ENCODE peak calls at places on chromosomes 13 and 19, in five cellular contexts. One of them, this sample, is unnamed.

GRCh38 chr19:4877753-4878490 is 10.5 kb upstream of the PLIN3 start:
- DNase-seq in tibial nerve: peak; percentile 21
- DNase-seq in A549: no peak
- DNase-seq in psoas muscle: peak; percentile 94
- DNase-seq in fibroblast of lung: no peak
- DNase-seq in this sample: no peak

GRCh38 chr13:43133792-43134191 is 110.4 kb downstream of the DNAJC15 start:
- DNase-seq in A549: no peak
- DNase-seq in psoas muscle: no peak
- DNase-seq in tibial nerve: no peak
- DNase-seq in fibroblast of lung: no peak
- DNase-seq in this sample: no peak

GRCh38 chr19:6100284-6100915 is 9.9 kb downstream of the RFX2 start:
- DNase-seq in fibroblast of lung: no peak
- DNase-seq in tibial nerve: no peak
- DNase-seq in psoas muscle: peak; percentile 61
- DNase-seq in A549: no peak
- DNase-seq in this sample: no peak

GRCh38 chr13:46667687-46668281 is 114.8 kb downstream of the LRCH1 start:
- DNase-seq in fibroblast of lung: no peak
- DNase-seq in psoas muscle: no peak
- DNase-seq in A549: no peak
- DNase-seq in tibial nerve: no peak
- DNase-seq in this sample: no peak

GRCh38 chr13:30191491-30192100 is 115.8 kb downstream of the KATNAL1 start:
- DNase-seq in A549: no peak
- DNase-seq in psoas muscle: no peak
- DNase-seq in tibial nerve: no peak
- DNase-seq in fibroblast of lung: peak; percentile 34
- DNase-seq in this sample: no peak

GRCh38 chr19:18865973-18866799 is 29.8 kb downstream of the CERS1 start:
- DNase-seq in A549: peak; percentile 58
- DNase-seq in psoas muscle: peak; percentile 80
- DNase-seq in tibial nerve: peak; percentile 36
- DNase-seq in fibroblast of lung: peak; percentile 39
- DNase-seq in this sample: no peak

GRCh38 chr13:112067121-112067741 is at the start of gene SOX1:
- DNase-seq in psoas muscle: no peak
- DNase-seq in tibial nerve: no peak
- DNase-seq in fibroblast of lung: peak; percentile 19
- DNase-seq in A549: no peak
- DNase-seq in this sample: no peak

GRCh38 chr19:13764821-13765394 is 586 bp downstream of the MRI1 start:
- DNase-seq in fibroblast of lung: no peak
- DNase-seq in psoas muscle: peak; percentile 60
- DNase-seq in tibial nerve: no peak
- DNase-seq in A549: no peak
- DNase-seq in this sample: no peak

GRCh38 chr13:24261566-24261965 is 47.8 kb upstream of the C1QTNF9 start:
- DNase-seq in A549: no peak
- DNase-seq in tibial nerve: no peak
- DNase-seq in psoas muscle: no peak
- DNase-seq in fibroblast of lung: no peak
- DNase-seq in this sample: no peak

GRCh38 chr19:28726533-28726932 is 486.4 kb downstream of the UQCRFS1 start:
- DNase-seq in tibial nerve: no peak
- DNase-seq in A549: no peak
- DNase-seq in fibroblast of lung: no peak
- DNase-seq in psoas muscle: no peak
- DNase-seq in this sample: no peak

GRCh38 chr19:5002143-5002542 is 33.2 kb downstream of the KDM4B start:
- DNase-seq in psoas muscle: no peak
- DNase-seq in A549: no peak
- DNase-seq in tibial nerve: no peak
- DNase-seq in fibroblast of lung: peak; percentile 82
- DNase-seq in this sample: no peak

GRCh38 chr13:111210945-111211469 is 95.9 kb downstream of the ARHGEF7 start:
- DNase-seq in tibial nerve: no peak
- DNase-seq in psoas muscle: no peak
- DNase-seq in fibroblast of lung: no peak
- DNase-seq in A549: no peak
- DNase-seq in this sample: no peak

GRCh38 chr13:49587311-49587847 is 2.0 kb upstream of the RCBTB1 start:
- DNase-seq in tibial nerve: no peak
- DNase-seq in fibroblast of lung: peak; percentile 47
- DNase-seq in A549: no peak
- DNase-seq in psoas muscle: no peak
- DNase-seq in this sample: peak; percentile 88

GRCh38 chr13:27965343-27965739 is 3.8 kb downstream of the CDX2 start:
- DNase-seq in A549: no peak
- DNase-seq in fibroblast of lung: no peak
- DNase-seq in psoas muscle: no peak
- DNase-seq in tibial nerve: no peak
- DNase-seq in this sample: no peak

GRCh38 chr19:31349160-31349881 is at the start of gene TSHZ3:
- DNase-seq in A549: peak; percentile 43
- DNase-seq in tibial nerve: peak; percentile 72
- DNase-seq in psoas muscle: peak; percentile 85
- DNase-seq in fibroblast of lung: peak; percentile 87
- DNase-seq in this sample: no peak
- H3K4me3 ChIP-seq in A549: peak within 1 kb of the TSS; percentile 84
- H3K4me3 ChIP-seq in tibial nerve: peak within 1 kb of the TSS; percentile 87
- H3K4me3 ChIP-seq in psoas muscle: peak within 1 kb of the TSS; percentile 80
- H3K4me3 ChIP-seq in fibroblast of lung: peak within 1 kb of the TSS; percentile 91
- H3K4me3 ChIP-seq in this sample: peak within 1 kb of the TSS; percentile 56

GRCh38 chr19:41714598-41714997 is 6.2 kb downstream of the CEACAM5 start:
- DNase-seq in A549: no peak
- DNase-seq in psoas muscle: no peak
- DNase-seq in fibroblast of lung: no peak
- DNase-seq in tibial nerve: no peak
- DNase-seq in this sample: no peak
- TF ChIP-seq CTCF in A549: no peak
- TF ChIP-seq CTCF in psoas muscle: no peak
- TF ChIP-seq CTCF in fibroblast of lung: no peak
- TF ChIP-seq CTCF in tibial nerve: no peak
- TF ChIP-seq CTCF in this sample: no peak

GRCh38 chr19:44590245-44591059 is 22.9 kb upstream of the IGSF23 start:
- DNase-seq in fibroblast of lung: no peak
- DNase-seq in tibial nerve: no peak
- DNase-seq in psoas muscle: no peak
- DNase-seq in A549: no peak
- DNase-seq in this sample: no peak

GRCh38 chr19:44592451-44592890 is 20.9 kb upstream of the IGSF23 start:
- DNase-seq in A549: no peak
- DNase-seq in fibroblast of lung: peak; percentile 17
- DNase-seq in tibial nerve: no peak
- DNase-seq in psoas muscle: no peak
- DNase-seq in this sample: no peak

GRCh38 chr19:44588753-44589112 is 24.6 kb upstream of the IGSF23 start:
- DNase-seq in A549: peak; percentile 49
- DNase-seq in fibroblast of lung: no peak
- DNase-seq in tibial nerve: no peak
- DNase-seq in psoas muscle: no peak
- DNase-seq in this sample: no peak

GRCh38 chr19:44585371-44586141 is 27.8 kb upstream of the IGSF23 start:
- DNase-seq in fibroblast of lung: peak; percentile 64
- DNase-seq in A549: no peak
- DNase-seq in tibial nerve: no peak
- DNase-seq in psoas muscle: no peak
- DNase-seq in this sample: no peak

DNA sequence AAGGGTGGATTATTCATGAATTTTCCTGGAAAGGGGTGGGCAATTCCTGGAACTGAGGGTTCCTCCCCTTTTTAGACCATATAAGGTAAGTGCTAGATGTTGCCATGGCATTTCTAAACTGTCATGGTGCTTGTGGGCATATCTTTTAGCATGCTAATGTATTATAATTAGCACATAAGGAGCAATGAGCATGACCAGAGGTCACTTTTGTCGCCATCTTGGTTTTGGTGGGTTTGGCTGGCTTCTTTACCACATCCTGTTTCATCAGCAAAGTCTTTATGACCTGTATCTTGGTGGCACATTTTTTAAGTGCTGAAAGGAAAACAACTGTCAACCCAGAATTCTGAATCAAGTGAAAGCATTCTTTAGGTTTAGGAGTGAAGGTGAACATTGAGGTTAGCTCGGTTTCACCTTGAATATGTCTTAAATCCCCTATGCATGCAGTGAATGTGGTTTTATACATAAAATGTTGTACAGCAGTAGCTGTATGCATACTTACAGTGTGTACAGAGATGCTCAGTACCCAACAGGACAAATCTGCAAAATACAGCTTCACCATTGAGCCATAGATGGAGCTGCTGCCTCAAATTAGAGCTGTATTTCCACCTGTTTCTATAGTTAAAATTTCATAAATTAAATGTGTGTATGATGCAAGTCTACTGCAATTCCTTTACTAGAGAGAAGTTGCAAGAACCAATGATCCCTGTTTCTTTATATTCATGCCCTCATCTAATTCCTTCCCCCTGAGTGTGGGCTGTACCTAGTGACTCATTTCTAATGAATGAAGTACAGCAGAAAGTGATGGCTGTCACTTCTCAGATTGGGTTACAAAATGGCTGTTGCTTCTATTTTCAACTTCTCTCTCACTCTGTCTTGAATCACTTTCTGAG is 25.3 kb upstream of the IGSF23 start:
- DNase-seq in fibroblast of lung: peak; percentile 95
- DNase-seq in A549: peak; percentile 85
- DNase-seq in psoas muscle: no peak
- DNase-seq in tibial nerve: no peak
- DNase-seq in this sample: peak; percentile 86
- H3K4me3 ChIP-seq in fibroblast of lung: no peak overlapping the region
- H3K4me3 ChIP-seq in A549: peak overlapping the region; percentile 13
- H3K4me3 ChIP-seq in psoas muscle: no peak overlapping the region
- H3K4me3 ChIP-seq in tibial nerve: no peak overlapping the region
- H3K4me3 ChIP-seq in this sample: peak overlapping the region; percentile 35

DNA sequence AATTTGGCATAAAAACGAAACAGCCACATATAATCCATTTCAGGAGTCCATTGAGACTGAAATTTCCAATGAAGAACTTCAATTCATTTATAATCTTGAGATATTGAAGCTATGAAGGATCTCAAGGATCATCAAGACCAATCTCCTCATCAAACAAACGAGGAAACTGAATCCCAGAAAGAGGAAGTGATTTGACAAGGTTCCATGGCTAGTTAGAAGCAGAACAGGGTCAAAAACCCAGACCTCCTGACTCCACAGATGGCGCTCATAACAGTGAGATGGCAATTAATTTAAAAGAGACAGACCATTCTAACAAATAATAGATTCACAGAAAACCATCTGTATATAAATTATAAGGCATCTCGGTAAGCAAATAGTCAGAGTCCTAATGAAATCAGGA is 229.7 kb downstream of the KCTD12 start:
- DNase-seq in tibial nerve: no peak
- DNase-seq in A549: no peak
- DNase-seq in fibroblast of lung: no peak
- DNase-seq in psoas muscle: no peak
- DNase-seq in this sample: no peak
- TF ChIP-seq CTCF in tibial nerve: no peak
- TF ChIP-seq CTCF in A549: no peak
- TF ChIP-seq CTCF in fibroblast of lung: no peak
- TF ChIP-seq CTCF in psoas muscle: no peak
- TF ChIP-seq CTCF in this sample: no peak

GRCh38 chr19:10010247-10010691 is at the start of gene COL5A3:
- DNase-seq in fibroblast of lung: no peak
- DNase-seq in psoas muscle: peak; percentile 88
- DNase-seq in A549: no peak
- DNase-seq in tibial nerve: peak; percentile 43
- DNase-seq in this sample: no peak
- H3K4me3 ChIP-seq in fibroblast of lung: peak within 1 kb of the TSS; percentile 65
- H3K4me3 ChIP-seq in psoas muscle: peak within 1 kb of the TSS; percentile 57
- H3K4me3 ChIP-seq in A549: peak within 1 kb of the TSS; percentile 41
- H3K4me3 ChIP-seq in tibial nerve: peak within 1 kb of the TSS; percentile 80
- H3K4me3 ChIP-seq in this sample: no peak within 1 kb of the TSS

DNA sequence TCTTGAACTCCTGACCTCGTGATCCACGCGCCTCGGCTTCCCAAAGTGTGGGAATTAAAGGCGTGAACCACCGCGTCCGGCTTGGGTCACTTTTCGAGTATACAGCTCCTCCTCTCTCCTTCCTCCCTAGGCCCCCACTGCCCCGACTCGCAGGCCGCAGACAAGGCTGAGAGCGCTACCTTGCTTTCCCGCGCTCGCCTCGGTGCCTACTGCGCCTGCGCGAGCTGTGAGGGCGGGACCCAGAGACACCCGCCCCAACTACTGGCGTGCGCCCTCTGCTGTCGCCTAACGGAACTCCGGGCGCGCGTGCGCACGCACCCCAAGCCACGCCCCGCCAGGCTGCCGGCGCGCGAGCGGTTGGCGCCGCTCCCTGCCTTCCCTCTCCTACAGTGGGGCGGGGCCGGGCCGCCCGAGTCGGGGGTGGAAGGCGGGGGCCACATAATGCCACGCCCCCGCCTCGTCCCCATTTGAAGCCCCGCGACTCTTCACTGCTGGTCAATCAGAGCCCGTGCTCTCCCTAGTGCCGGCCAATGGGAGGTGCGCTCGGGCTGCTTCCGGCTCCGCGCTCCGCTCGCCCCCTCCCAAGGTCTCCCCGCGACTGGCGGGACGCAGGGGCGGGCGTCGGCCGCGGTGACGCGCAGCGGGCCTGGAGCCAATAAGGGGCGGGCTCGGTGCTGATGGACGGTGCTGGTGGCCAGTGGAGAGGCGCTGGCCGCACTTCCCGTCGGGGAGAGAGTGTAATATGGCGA is at the start of gene RAB8A:
- DNase-seq in tibial nerve: peak; percentile 98
- DNase-seq in psoas muscle: peak; percentile 100
- DNase-seq in A549: peak; percentile 93
- DNase-seq in fibroblast of lung: peak; percentile 98
- DNase-seq in this sample: peak; percentile 97
- TF ChIP-seq CTCF in tibial nerve: peak; percentile 100
- TF ChIP-seq CTCF in psoas muscle: peak; percentile 96
- TF ChIP-seq CTCF in A549: peak; percentile 69
- TF ChIP-seq CTCF in fibroblast of lung: peak; percentile 70
- TF ChIP-seq CTCF in this sample: peak; percentile 73

GRCh38 chr19:16325671-16326400 is 1.2 kb downstream of the KLF2 start:
- DNase-seq in psoas muscle: peak; percentile 70
- DNase-seq in fibroblast of lung: peak; percentile 33
- DNase-seq in A549: no peak
- DNase-seq in tibial nerve: no peak
- DNase-seq in this sample: no peak
- H3K4me3 ChIP-seq in psoas muscle: peak overlapping the region; percentile 80
- H3K4me3 ChIP-seq in fibroblast of lung: peak overlapping the region; percentile 75
- H3K4me3 ChIP-seq in A549: peak overlapping the region; percentile 76
- H3K4me3 ChIP-seq in tibial nerve: peak overlapping the region; percentile 91
- H3K4me3 ChIP-seq in this sample: peak overlapping the region; percentile 50

GRCh38 chr13:84894749-84895148 is 904.5 kb downstream of the SLITRK6 start:
- DNase-seq in fibroblast of lung: no peak
- DNase-seq in tibial nerve: no peak
- DNase-seq in psoas muscle: no peak
- DNase-seq in A549: no peak
- DNase-seq in this sample: no peak
- TF ChIP-seq CTCF in fibroblast of lung: no peak
- TF ChIP-seq CTCF in tibial nerve: no peak
- TF ChIP-seq CTCF in psoas muscle: no peak
- TF ChIP-seq CTCF in A549: no peak
- TF ChIP-seq CTCF in this sample: no peak